ENCODE peak calls at places on chromosomes 16 and 17, in four cellular contexts. K is uterus, Y is ovary, I is heart right ventricle. M is an unnamed sample.

GRCh38 chr16:23141959-23142740 is 7.1 kb downstream of the USP31 start:
- DNase-seq in Y (no peak), I (no peak), K (no peak), M (no peak)

GRCh38 chr17:1087381-1088241 is 90.7 kb downstream of the TIMM22 start:
- DNase-seq in K (peak; percentile 77), I (peak; percentile 74), Y (peak; percentile 55), M (peak; percentile 85)

GRCh38 chr17:76137351-76138233 is 3.5 kb downstream of the FOXJ1 start:
- DNase-seq in Y (no peak), K (no peak), I (no peak), M (no peak)

GRCh38 chr16:15539197-15539596 is 103.8 kb downstream of the MARF1 start:
- DNase-seq in K (no peak), Y (no peak), I (no peak), M (no peak)

GRCh38 chr17:68740555-68741447 is 139.6 kb upstream of the FAM20A start:
- DNase-seq in Y (no peak), I (no peak), K (no peak), M (no peak)

GRCh38 chr17:43545383-43545632 is 832 bp downstream of the ETV4 start:
- DNase-seq in I (peak; percentile 29), Y (no peak), K (no peak), M (no peak)

GRCh38 chr16:69319826-69320730 is 8.9 kb downstream of the VPS4A start:
- DNase-seq in K (no peak), I (no peak), Y (peak; percentile 19), M (peak; percentile 62)

GRCh38 chr16:81784042-81784785 is 5.1 kb downstream of the PLCG2 start:
- DNase-seq in K (no peak), I (no peak), Y (no peak), M (no peak)

GRCh38 chr17:44235583-44235936 is 16.1 kb upstream of the UBTF start:
- DNase-seq in Y (no peak), K (no peak), I (no peak), M (no peak)

GRCh38 chr16:35749253-35750141 is 2290.1 kb downstream of the TP53TG3F start:
- DNase-seq in I (peak; percentile 6), K (no peak), Y (no peak), M (peak; percentile 62)

GRCh38 chr17:59469786-59470485 is 95.5 kb upstream of the DHX40 start:
- DNase-seq in Y (no peak), K (no peak), I (no peak), M (no peak)

GRCh38 chr17:59465949-59466307 is 99.5 kb upstream of the DHX40 start:
- DNase-seq in Y (no peak), I (no peak), K (no peak), M (no peak)

GRCh38 chr17:59466943-59467801 is 98.2 kb upstream of the DHX40 start:
- DNase-seq in I (no peak), K (no peak), Y (no peak), M (no peak)

GRCh38 chr17:59462385-59462784 is 103.0 kb upstream of the DHX40 start:
- DNase-seq in Y (no peak), K (no peak), I (no peak), M (no peak)

GRCh38 chr17:59464246-59464645 is 101.2 kb upstream of the DHX40 start:
- DNase-seq in Y (no peak), I (no peak), K (no peak), M (no peak)
- H3K4me3 ChIP-seq in Y (no peak overlapping the region), I (no peak overlapping the region), K (no peak overlapping the region), M (no peak overlapping the region)

GRCh38 chr17:81865358-81865732 is 5.0 kb upstream of the P4HB start:
- DNase-seq in K (no peak), I (no peak), Y (no peak), M (no peak)
- H3K27ac ChIP-seq in K (no peak overlapping the region), I (no peak overlapping the region), Y (no peak overlapping the region), M (peak overlapping the region; percentile 40)

DNA sequence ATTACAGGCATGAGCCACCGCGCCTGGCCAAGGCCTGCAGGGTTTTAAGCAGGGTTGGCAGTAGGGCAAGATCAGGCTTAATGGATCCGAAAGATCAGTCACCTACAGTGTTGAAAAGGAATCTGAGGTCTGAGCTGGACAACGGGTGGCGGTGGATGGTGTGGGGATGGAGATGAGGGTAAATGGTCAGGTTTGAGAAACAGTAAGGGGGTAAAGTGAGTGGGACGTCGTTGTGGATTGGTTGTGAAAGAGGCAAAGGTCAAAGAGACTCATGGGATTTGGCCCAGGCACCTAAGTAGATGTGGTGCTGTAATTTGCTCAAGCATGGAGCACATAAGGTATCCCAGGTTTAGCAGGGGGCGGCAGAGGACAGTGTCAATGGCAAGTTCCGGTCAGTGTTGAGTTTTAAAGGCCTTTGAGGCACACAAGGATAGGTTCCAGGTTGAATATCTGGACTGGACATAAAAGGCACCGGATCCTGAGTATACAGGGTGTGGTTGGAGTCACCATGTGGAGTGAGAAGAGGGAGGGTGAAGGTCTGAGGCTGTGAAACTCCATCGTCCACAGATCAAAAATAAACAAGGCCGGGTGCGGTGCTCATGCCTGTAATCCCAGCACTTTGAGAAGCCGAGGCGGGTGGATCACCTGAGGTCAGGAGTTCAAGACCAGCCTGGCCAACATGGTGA is 1.1 kb upstream of the SLC16A5 start:
- DNase-seq in K (no peak), Y (no peak), I (no peak), M (no peak)
- H3K4me3 ChIP-seq in K (no peak overlapping the region), Y (no peak overlapping the region), I (no peak overlapping the region), M (no peak overlapping the region)

GRCh38 chr17:47852113-47852949 is 1.4 kb upstream of the SP6 start:
- DNase-seq in K (no peak), I (no peak), Y (no peak), M (no peak)
- H3K27ac ChIP-seq in K (no peak overlapping the region), I (no peak overlapping the region), Y (no peak overlapping the region), M (no peak overlapping the region)

M was measured in coronary artery.